ENCODE peak calls at places on chromosomes 7 and 10, in nine cellular contexts. K is nephron progenitor cell, Y is A549, V is cardiac fibroblast, O is activated B cell treated with CpG ODN at 0.5 μM for 24 hours, G is foreskin fibroblast, A is astrocyte, E is AG04449, L is psoas muscle. X is an unnamed sample.

GRCh38 chr10:88316292-88316861 is 266.7 kb downstream of the RNLS start:
- DNase-seq in E (no peak), V (no peak), O (no peak), L (no peak), A (no peak), G (no peak), Y (no peak), K (no peak), X (no peak)

GRCh38 chr10:17655567-17656146 is 11.7 kb downstream of the STAM start:
- DNase-seq in K (no peak), L (no peak), E (no peak), Y (no peak), A (peak), O (no peak), V (peak), G (no peak), X (no peak)

GRCh38 chr10:117972168-117972822 is 74.4 kb downstream of the RAB11FIP2 start:
- DNase-seq in A (no peak), E (no peak), K (no peak), L (no peak), Y (no peak), O (no peak), G (no peak), V (no peak), X (no peak)

GRCh38 chr7:49775065-49775948 is 1.9 kb downstream of the VWC2 start:
- DNase-seq in L (no peak), V (no peak), G (no peak), A (no peak), E (no peak), O (no peak), Y (no peak), K (peak), X (no peak)

GRCh38 chr10:116743266-116744064 is 1.1 kb upstream of the HSPA12A start:
- DNase-seq in E (no peak), K (no peak), V (no peak), G (no peak), Y (no peak), O (no peak), L (no peak), A (no peak), X (no peak)

GRCh38 chr10:118832242-118832651 is 77.5 kb upstream of the CACUL1 start:
- DNase-seq in Y (no peak), O (no peak), A (no peak), V (peak), L (peak), G (no peak), E (no peak), K (no peak), X (peak)

GRCh38 chr7:100486753-100487446 is 3.2 kb downstream of the NYAP1 start:
- DNase-seq in L (no peak), E (no peak), G (no peak), O (no peak), V (peak), A (peak), K (no peak), Y (no peak), X (no peak)

GRCh38 chr7:157097056-157097329 is 41.7 kb upstream of the UBE3C start:
- DNase-seq in V (no peak), O (no peak), L (no peak), Y (no peak), E (no peak), G (no peak), K (peak), A (no peak), X (no peak)

GRCh38 chr10:124093076-124093773 is at the start of gene CHST15:
- DNase-seq in L (peak), G (peak), A (peak), E (no peak), O (peak), K (peak), Y (peak), V (peak), X (peak)

GRCh38 chr10:131901181-131901829 is 497 bp downstream of the PPP2R2D start:
- DNase-seq in Y (peak), G (no peak), O (peak), K (peak), A (no peak), L (peak), V (peak), E (no peak), X (peak)

GRCh38 chr7:143239822-143240221 is 18.0 kb downstream of the TAS2R40 start:
- DNase-seq in G (peak), V (peak), A (no peak), L (no peak), E (no peak), O (no peak), Y (no peak), K (no peak), X (no peak)

GRCh38 chr10:122521011-122521410 is 39.5 kb upstream of the DMBT1 start:
- DNase-seq in K (no peak), E (no peak), Y (no peak), O (no peak), L (no peak), G (no peak), V (no peak), A (no peak), X (no peak)

GRCh38 chr7:105352018-105352612 is 36.6 kb downstream of the SRPK2 start:
- DNase-seq in V (peak), L (peak), K (no peak), A (peak), G (peak), Y (no peak), O (peak), E (peak), X (peak)

GRCh38 chr7:81244213-81244612 is 325.4 kb upstream of the SEMA3C start:
- DNase-seq in Y (no peak), A (no peak), G (peak), L (no peak), K (no peak), O (no peak), E (no peak), V (peak), X (no peak)

GRCh38 chr10:132632091-132632561 is 94.5 kb downstream of the INPP5A start:
- DNase-seq in V (no peak), L (peak), K (no peak), G (no peak), O (no peak), A (no peak), Y (no peak), E (no peak), X (peak)

GRCh38 chr10:126904807-126905686 is at the start of gene DOCK1:
- DNase-seq in G (peak), Y (peak), O (no peak), L (peak), E (no peak), K (peak), A (peak), V (peak), X (no peak)

GRCh38 chr10:124005091-124005490 is 88.3 kb downstream of the CHST15 start:
- DNase-seq in G (no peak), A (no peak), O (no peak), E (no peak), L (no peak), K (no peak), Y (no peak), V (no peak), X (peak)

GRCh38 chr7:108296911-108297310 is 159.3 kb downstream of the NRCAM start:
- DNase-seq in K (no peak), Y (no peak), G (no peak), L (no peak), O (no peak), E (no peak), A (peak), V (peak), X (no peak)

GRCh38 chr7:22668971-22669401 is 58.0 kb upstream of the IL6 start:
- DNase-seq in E (no peak), V (no peak), Y (no peak), A (no peak), K (no peak), G (no peak), O (no peak), L (no peak), X (no peak)

GRCh38 chr10:109963439-109963838 is 40.1 kb upstream of the XPNPEP1 start:
- DNase-seq in L (no peak), V (no peak), A (no peak), Y (no peak), K (no peak), G (peak), O (no peak), E (peak), X (no peak)

GRCh38 chr7:22811746-22812280 is 10.8 kb downstream of the TOMM7 start:
- DNase-seq in A (no peak), L (no peak), O (no peak), Y (no peak), V (no peak), G (no peak), E (no peak), K (no peak), X (no peak)

GRCh38 chr10:10434312-10434711 is 583.4 kb upstream of the CELF2 start:
- DNase-seq in V (no peak), G (no peak), A (no peak), L (no peak), O (no peak), K (no peak), Y (no peak), E (no peak), X (no peak)

GRCh38 chr10:10432306-10433035 is 585.2 kb upstream of the CELF2 start:
- DNase-seq in E (no peak), K (no peak), L (no peak), Y (no peak), O (no peak), A (no peak), V (peak), G (no peak), X (no peak)

GRCh38 chr10:10431422-10432066 is 586.1 kb upstream of the CELF2 start:
- DNase-seq in K (no peak), E (no peak), V (no peak), L (no peak), G (no peak), O (no peak), A (no peak), Y (no peak), X (no peak)
- TF ChIP-seq CTCF in K (no peak), E (no peak), V (no peak), L (no peak), G (no peak), O (no peak), A (no peak), Y (no peak), X (no peak)

DNA sequence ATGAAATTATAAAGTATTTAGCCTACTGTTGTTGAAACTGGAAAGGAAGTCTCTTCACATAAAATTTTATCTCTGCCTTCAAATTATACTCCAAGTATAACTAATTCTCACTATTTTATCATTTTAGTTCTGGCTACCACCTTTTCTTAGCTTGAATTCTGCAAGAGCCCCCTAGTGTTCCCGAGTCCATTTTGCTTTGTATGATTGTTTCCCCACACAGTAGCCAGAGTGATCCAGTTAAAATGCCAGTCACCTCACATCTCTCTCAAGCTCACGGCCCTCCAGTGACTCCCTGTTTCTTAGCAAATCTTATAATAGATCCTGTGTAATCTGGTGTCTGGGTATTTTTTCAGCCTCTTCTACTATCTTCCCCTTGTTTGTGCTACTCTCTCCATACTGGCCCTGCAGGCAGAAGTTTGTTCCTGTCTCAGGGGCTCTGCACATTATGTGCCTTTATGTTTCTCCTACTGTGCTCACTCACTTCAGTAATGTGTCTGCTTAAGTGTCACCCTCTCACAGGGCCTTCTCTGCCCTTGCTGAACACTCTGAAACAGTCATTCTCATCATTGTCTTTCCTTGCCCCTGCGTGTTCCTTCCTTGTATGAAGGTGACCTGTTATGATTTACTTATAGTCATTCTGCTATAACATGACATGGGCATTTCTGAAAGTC is 8.9 kb downstream of the WAC start:
- DNase-seq in K (no peak), O (no peak), G (no peak), Y (no peak), E (no peak), V (no peak), L (no peak), A (no peak), X (no peak)
- TF ChIP-seq CTCF in K (no peak), O (no peak), G (no peak), Y (peak), E (no peak), V (no peak), L (no peak), A (no peak), X (no peak)

GRCh38 chr7:119270045-119270464 is 1002.9 kb upstream of the KCND2 start:
- DNase-seq in V (peak), A (peak), L (peak), K (peak), O (no peak), G (peak), E (peak), Y (peak), X (no peak)
- TF ChIP-seq CTCF in V (peak), A (peak), L (peak), K (peak), O (peak), G (peak), E (peak), Y (peak), X (peak)

DNA sequence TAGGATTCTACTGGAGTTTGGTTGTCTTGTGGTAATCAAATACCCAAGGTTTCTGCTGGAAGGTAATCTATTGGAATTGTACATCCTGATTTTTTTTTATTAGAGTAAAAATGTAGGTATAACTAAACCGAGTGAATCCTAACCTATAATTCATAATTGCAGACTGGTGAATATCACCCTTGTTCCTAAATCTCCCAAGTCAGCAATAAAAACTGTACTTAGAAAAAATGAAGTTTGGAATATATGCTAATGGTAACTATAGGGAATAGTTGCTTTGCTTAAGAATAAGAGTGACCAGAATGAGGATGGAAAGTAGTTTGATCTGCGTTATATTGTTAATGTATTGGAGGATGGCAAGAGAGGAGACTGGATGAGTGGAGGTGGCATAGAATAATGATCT is 10.7 kb upstream of the FZD8 start:
- DNase-seq in A (no peak), G (no peak), Y (no peak), E (no peak), O (no peak), K (no peak), L (no peak), V (no peak), X (no peak)
- TF ChIP-seq CTCF in A (no peak), G (no peak), Y (no peak), E (no peak), O (no peak), K (no peak), L (no peak), V (no peak), X (no peak)

GRCh38 chr10:11702264-11702663 is 39.9 kb upstream of the ECHDC3 start:
- DNase-seq in O (no peak), L (no peak), A (no peak), Y (no peak), K (no peak), V (no peak), E (no peak), G (no peak), X (no peak)

GRCh38 chr10:11705687-11706086 is 36.5 kb upstream of the ECHDC3 start:
- DNase-seq in E (no peak), O (no peak), G (no peak), Y (no peak), L (no peak), V (peak), K (no peak), A (no peak), X (no peak)

GRCh38 chr10:11707936-11708335 is 34.2 kb upstream of the ECHDC3 start:
- DNase-seq in O (no peak), A (no peak), E (no peak), V (no peak), L (no peak), G (no peak), Y (no peak), K (no peak), X (no peak)

GRCh38 chr10:11704087-11704486 is 38.1 kb upstream of the ECHDC3 start:
- DNase-seq in K (no peak), Y (no peak), G (no peak), O (no peak), A (no peak), L (no peak), V (no peak), E (no peak), X (no peak)

DNA sequence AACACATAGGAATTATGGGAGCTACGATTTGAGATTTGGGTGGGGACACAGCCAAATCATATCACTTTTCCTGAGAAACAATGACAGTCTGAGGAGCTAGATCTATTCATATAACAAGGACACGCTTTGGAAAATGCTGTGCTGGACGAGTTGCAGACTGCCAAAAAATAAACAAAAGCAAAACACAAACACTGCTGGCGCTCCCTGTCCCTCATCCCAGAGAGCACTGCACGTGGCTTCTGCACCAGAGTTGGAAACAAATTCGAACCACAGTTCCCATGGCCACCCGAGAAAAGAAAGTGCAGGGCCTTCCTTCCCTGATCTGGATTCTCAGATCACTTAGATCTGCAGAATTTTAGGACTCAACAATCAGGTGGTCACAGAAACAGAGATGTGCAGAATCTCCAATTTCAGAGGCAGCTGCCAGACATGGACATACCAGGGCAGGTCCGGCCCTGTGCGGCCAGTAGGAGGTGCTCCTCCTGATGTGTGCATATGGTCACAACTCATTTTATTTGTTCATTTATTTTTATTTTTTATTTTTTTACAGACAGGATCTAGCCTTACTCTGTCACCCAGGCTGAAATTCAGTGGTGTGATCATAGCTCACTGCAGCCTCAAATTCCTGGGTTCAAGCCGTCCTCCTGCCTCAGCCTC is 35.1 kb upstream of the ECHDC3 start:
- DNase-seq in V (no peak), L (no peak), K (no peak), A (no peak), E (no peak), O (no peak), Y (no peak), G (no peak), X (no peak)
- TF ChIP-seq CTCF in V (no peak), L (no peak), K (no peak), A (peak), E (no peak), O (no peak), Y (no peak), G (peak), X (no peak)

GRCh38 chr7:138726288-138726687 is 25.1 kb upstream of the SVOPL start:
- DNase-seq in V (no peak), L (no peak), O (no peak), E (no peak), Y (peak), K (no peak), A (no peak), G (no peak), X (no peak)
- TF ChIP-seq CTCF in V (no peak), L (no peak), O (no peak), E (no peak), Y (no peak), K (no peak), A (no peak), G (no peak), X (no peak)

GRCh38 chr10:23358357-23358756 is 13.8 kb upstream of the C10orf67 start:
- DNase-seq in K (no peak), O (no peak), V (no peak), Y (no peak), E (no peak), L (no peak), G (no peak), A (no peak), X (no peak)
- TF ChIP-seq CTCF in K (no peak), O (no peak), V (peak), Y (no peak), E (peak), L (no peak), G (peak), A (peak), X (no peak)

DNA sequence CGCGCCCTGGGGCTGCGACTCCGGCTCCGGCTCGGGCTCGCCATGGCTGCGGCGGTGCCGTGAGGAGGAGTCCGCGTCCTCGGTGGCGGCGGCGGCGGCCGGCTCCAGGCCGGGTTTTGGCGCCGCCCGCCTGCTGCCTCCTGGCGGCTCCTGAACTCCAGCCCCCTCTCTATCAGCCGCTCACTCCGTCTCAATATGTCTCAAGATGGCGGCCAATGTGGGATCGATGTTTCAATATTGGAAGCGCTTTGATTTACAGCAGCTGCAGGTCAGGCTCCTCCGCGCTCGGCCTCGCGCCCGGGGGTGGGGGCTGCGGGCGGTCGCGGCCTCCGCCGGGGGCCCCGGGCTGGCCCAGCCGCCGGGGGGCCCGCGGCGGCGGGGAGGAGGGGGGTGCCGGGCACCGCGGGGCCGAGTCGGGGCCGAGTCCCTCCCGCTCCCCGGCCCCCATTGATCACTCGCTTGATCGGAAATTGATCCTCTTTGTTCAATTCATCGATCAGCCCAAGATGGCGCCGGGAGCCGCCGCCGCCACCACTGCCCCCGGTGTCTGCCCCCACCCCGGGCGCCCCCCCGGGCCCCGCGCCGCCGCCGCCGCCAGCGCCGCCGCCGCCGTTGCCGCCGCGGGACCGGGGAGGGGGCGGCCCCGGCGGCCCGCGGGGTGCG is 1.5 kb upstream of the CUX1 start:
- DNase-seq in O (peak), K (peak), L (peak), Y (peak), G (peak), E (no peak), V (peak), A (peak), X (peak)
- TF ChIP-seq CTCF in O (no peak), K (no peak), L (peak), Y (peak), G (no peak), E (peak), V (peak), A (no peak), X (no peak)